ENCODE peak calls at places on chromosomes 2 and 18, in six cellular contexts. One of them, this sample, is unnamed.
A peak's percentile ranks its signal among the peaks of the same experiment; 100 is the strongest.

GRCh38 chr2:101830555-101830954 is 133.0 kb downstream of the MAP4K4 start:
- DNase-seq in NCI-H1105: no peak
- DNase-seq in astrocyte of the cerebellum: no peak
- DNase-seq in NCI-H524: no peak
- DNase-seq in AG04450: no peak
- DNase-seq in GM04503: no peak
- DNase-seq in this sample: peak; percentile 61

GRCh38 chr18:11751305-11752115 is 62.4 kb downstream of the GNAL start:
- DNase-seq in NCI-H524: no peak
- DNase-seq in GM04503: no peak
- DNase-seq in AG04450: no peak
- DNase-seq in NCI-H1105: no peak
- DNase-seq in astrocyte of the cerebellum: no peak
- DNase-seq in this sample: no peak

GRCh38 chr18:27785815-27786537 is 391.0 kb downstream of the CDH2 start:
- DNase-seq in NCI-H1105: peak; percentile 69
- DNase-seq in AG04450: no peak
- DNase-seq in NCI-H524: peak; percentile 66
- DNase-seq in astrocyte of the cerebellum: no peak
- DNase-seq in GM04503: no peak
- DNase-seq in this sample: no peak

GRCh38 chr2:33673937-33674336 is 74.8 kb upstream of the FAM98A start:
- DNase-seq in NCI-H1105: no peak
- DNase-seq in AG04450: no peak
- DNase-seq in GM04503: peak; percentile 1
- DNase-seq in astrocyte of the cerebellum: no peak
- DNase-seq in NCI-H524: peak; percentile 13
- DNase-seq in this sample: no peak

GRCh38 chr18:10130626-10131025 is 216.8 kb downstream of the VAPA start:
- DNase-seq in NCI-H524: no peak
- DNase-seq in astrocyte of the cerebellum: no peak
- DNase-seq in AG04450: no peak
- DNase-seq in GM04503: no peak
- DNase-seq in NCI-H1105: no peak
- DNase-seq in this sample: no peak

GRCh38 chr2:104361414-104361813 is 492.5 kb upstream of the POU3F3 start:
- DNase-seq in GM04503: no peak
- DNase-seq in NCI-H1105: no peak
- DNase-seq in NCI-H524: no peak
- DNase-seq in AG04450: no peak
- DNase-seq in astrocyte of the cerebellum: no peak
- DNase-seq in this sample: no peak

GRCh38 chr2:45009928-45010705 is 865 bp upstream of the SIX2 start:
- DNase-seq in astrocyte of the cerebellum: no peak
- DNase-seq in GM04503: no peak
- DNase-seq in NCI-H524: peak; percentile 59
- DNase-seq in NCI-H1105: no peak
- DNase-seq in AG04450: no peak
- DNase-seq in this sample: no peak

GRCh38 chr2:215652432-215652831 is 216.6 kb upstream of the FN1 start:
- DNase-seq in NCI-H524: no peak
- DNase-seq in astrocyte of the cerebellum: no peak
- DNase-seq in NCI-H1105: no peak
- DNase-seq in AG04450: peak; percentile 79
- DNase-seq in GM04503: peak; percentile 89
- DNase-seq in this sample: peak; percentile 52

GRCh38 chr18:9561774-9562173 is 52.6 kb downstream of the PPP4R1 start:
- DNase-seq in NCI-H1105: no peak
- DNase-seq in GM04503: no peak
- DNase-seq in AG04450: no peak
- DNase-seq in NCI-H524: no peak
- DNase-seq in astrocyte of the cerebellum: no peak
- DNase-seq in this sample: no peak

This sample was measured in AG04449.